ENCODE peak calls at places on chromosome 2, in four cellular contexts. H, W, U and K are unnamed samples.

GRCh38 chr2:63842149-63843061 is 709 bp downstream of the UGP2 start:
- DNase-seq in W (peak), H (no peak), U (peak), K (peak)

GRCh38 chr2:105936954-105937353 is 192.2 kb downstream of the NCK2 start:
- DNase-seq in W (no peak), H (no peak), U (no peak), K (no peak)

GRCh38 chr2:95231723-95232122 is 24.4 kb downstream of the ZNF892 start:
- DNase-seq in H (peak), U (peak), W (no peak), K (peak)

GRCh38 chr2:237931205-237931721 is 35.6 kb upstream of the UBE2F start:
- DNase-seq in U (no peak), W (peak), H (no peak), K (no peak)

GRCh38 chr2:131408176-131408575 is 44.2 kb upstream of the RAB6D start:
- DNase-seq in H (no peak), W (no peak), U (no peak), K (no peak)

GRCh38 chr2:195768454-195768853 is 111.4 kb downstream of the SLC39A10 start:
- DNase-seq in U (no peak), W (no peak), H (no peak), K (no peak)

GRCh38 chr2:234472155-234472554 is 24.7 kb downstream of the ARL4C start:
- DNase-seq in W (no peak), U (no peak), H (no peak), K (no peak)

GRCh38 chr2:25042321-25043240 is 705 bp downstream of the EFR3B start:
- DNase-seq in H (peak), U (no peak), W (no peak), K (no peak)

GRCh38 chr2:97751752-97752151 is 38.4 kb downstream of the ZAP70 start:
- DNase-seq in W (no peak), U (no peak), H (no peak), K (no peak)

GRCh38 chr2:97662895-97663625 is 784 bp downstream of the ACTR1B start:
- DNase-seq in H (peak), U (peak), W (peak), K (peak)